ENCODE peak calls at places on chromosomes 5 and 9, in nine cellular contexts. S is mammary epithelial cell, K is PC-3, H is H1, W is MM.1S, N is keratinocyte, C is hepatocyte, F is HCT116, R is astrocyte. G is an unnamed sample.

GRCh38 chr5:76716456-76717157 is 681 bp downstream of the F2R start:
- DNase-seq in S (no peak), K (no peak), H (no peak), W (no peak), N (no peak), C (peak), F (no peak), R (no peak), G (no peak)

GRCh38 chr9:101727621-101728524 is 10.6 kb downstream of the GRIN3A start:
- DNase-seq in S (no peak), K (peak), H (no peak), W (peak), N (no peak), C (peak), F (no peak), R (no peak), G (no peak)

GRCh38 chr5:127838661-127839060 is 135.5 kb downstream of the CCDC192 start:
- DNase-seq in S (peak), K (peak), H (no peak), W (no peak), N (no peak), C (peak), F (no peak), R (no peak), G (peak)

GRCh38 chr9:35105571-35106342 is 2.8 kb upstream of the STOML2 start:
- DNase-seq in S (no peak), K (no peak), H (no peak), W (no peak), N (no peak), C (no peak), F (no peak), R (no peak), G (no peak)

GRCh38 chr9:105834404-105834803 is 140.1 kb downstream of the TMEM38B start:
- DNase-seq in S (no peak), K (no peak), H (no peak), W (no peak), N (no peak), C (no peak), F (no peak), R (no peak), G (no peak)

GRCh38 chr5:71877511-71877910 is 158.4 kb downstream of the CARTPT start:
- DNase-seq in S (no peak), K (no peak), H (no peak), W (no peak), N (no peak), C (no peak), F (no peak), R (no peak), G (no peak)

GRCh38 chr9:5428172-5428571 is 9.6 kb downstream of the PLGRKT start:
- DNase-seq in S (no peak), K (no peak), H (no peak), W (no peak), N (no peak), C (no peak), F (no peak), R (no peak), G (no peak)

GRCh38 chr9:26723486-26723885 is 169.1 kb downstream of the CAAP1 start:
- DNase-seq in S (peak), K (peak), H (peak), W (no peak), N (no peak), C (peak), F (peak), R (no peak), G (peak)

GRCh38 chr9:70127540-70128416 is 84.1 kb downstream of the MAMDC2 start:
- DNase-seq in S (no peak), K (no peak), H (no peak), W (no peak), N (no peak), C (no peak), F (no peak), R (no peak), G (no peak)

GRCh38 chr9:2015581-2016410 is 649 bp downstream of the SMARCA2 start:
- DNase-seq in S (peak), K (peak), H (no peak), W (peak), N (no peak), C (peak), F (no peak), R (peak), G (peak)

GRCh38 chr5:39419830-39420229 is 5.0 kb downstream of the DAB2 start:
- DNase-seq in S (no peak), K (no peak), H (no peak), W (no peak), N (no peak), C (no peak), F (no peak), R (no peak), G (no peak)

GRCh38 chr5:90888511-90889324 is 330.1 kb downstream of the ADGRV1 start:
- DNase-seq in S (peak), K (peak), H (no peak), W (no peak), N (peak), C (no peak), F (no peak), R (peak), G (peak)

GRCh38 chr5:139379626-139380449 is 3.3 kb downstream of the SLC23A1 start:
- DNase-seq in S (no peak), K (no peak), H (no peak), W (no peak), N (no peak), C (no peak), F (no peak), R (no peak), G (no peak)

GRCh38 chr9:122132539-122132938 is 27.0 kb downstream of the NDUFA8 start:
- DNase-seq in S (no peak), K (no peak), H (no peak), W (no peak), N (no peak), C (no peak), F (no peak), R (no peak), G (no peak)

GRCh38 chr9:130884542-130885421 is 11.8 kb downstream of the QRFP start:
- DNase-seq in S (no peak), K (no peak), H (no peak), W (no peak), N (no peak), C (no peak), F (no peak), R (no peak), G (no peak)

GRCh38 chr5:69074664-69075521 is 18.9 kb upstream of the SLC30A5 start:
- DNase-seq in S (no peak), K (no peak), H (no peak), W (no peak), N (no peak), C (no peak), F (no peak), R (no peak), G (no peak)

GRCh38 chr9:134381671-134382505 is 55.6 kb downstream of the RXRA start:
- DNase-seq in S (no peak), K (no peak), H (no peak), W (no peak), N (no peak), C (peak), F (no peak), R (peak), G (peak)

GRCh38 chr5:129906177-129906887 is 2.1 kb downstream of the CHSY3 start:
- DNase-seq in S (peak), K (no peak), H (no peak), W (no peak), N (no peak), C (peak), F (no peak), R (peak), G (peak)

GRCh38 chr9:130036099-130036498 is 6.9 kb downstream of the FNBP1 start:
- DNase-seq in S (peak), K (peak), H (no peak), W (no peak), N (no peak), C (no peak), F (no peak), R (peak), G (peak)

GRCh38 chr9:13443380-13444271 is 164.1 kb upstream of the MPDZ start:
- DNase-seq in S (peak), K (no peak), H (no peak), W (no peak), N (no peak), C (no peak), F (no peak), R (no peak), G (peak)

GRCh38 chr5:151663617-151664322 is 22.9 kb downstream of the SPARC start:
- DNase-seq in S (no peak), K (peak), H (no peak), W (no peak), N (no peak), C (no peak), F (no peak), R (no peak), G (peak)

GRCh38 chr9:123225374-123225813 is 43.0 kb downstream of the STRBP start:
- DNase-seq in S (peak), K (peak), H (peak), W (peak), N (peak), C (peak), F (peak), R (peak), G (peak)

GRCh38 chr5:114237766-114238165 is 124.1 kb upstream of the KCNN2 start:
- DNase-seq in S (peak), K (peak), H (no peak), W (peak), N (no peak), C (no peak), F (peak), R (peak), G (peak)

GRCh38 chr5:98726258-98726657 is 47.2 kb upstream of the RGMB start:
- DNase-seq in S (no peak), K (no peak), H (no peak), W (no peak), N (no peak), C (no peak), F (no peak), R (no peak), G (peak)

GRCh38 chr5:52856564-52856963 is 68.8 kb downstream of the ITGA1 start:
- DNase-seq in S (peak), K (no peak), H (no peak), W (no peak), N (no peak), C (no peak), F (no peak), R (peak), G (no peak)

GRCh38 chr5:146756546-146756945 is 122.0 kb downstream of the PPP2R2B start:
- DNase-seq in S (no peak), K (no peak), H (no peak), W (no peak), N (no peak), C (no peak), F (no peak), R (peak), G (peak)

DNA sequence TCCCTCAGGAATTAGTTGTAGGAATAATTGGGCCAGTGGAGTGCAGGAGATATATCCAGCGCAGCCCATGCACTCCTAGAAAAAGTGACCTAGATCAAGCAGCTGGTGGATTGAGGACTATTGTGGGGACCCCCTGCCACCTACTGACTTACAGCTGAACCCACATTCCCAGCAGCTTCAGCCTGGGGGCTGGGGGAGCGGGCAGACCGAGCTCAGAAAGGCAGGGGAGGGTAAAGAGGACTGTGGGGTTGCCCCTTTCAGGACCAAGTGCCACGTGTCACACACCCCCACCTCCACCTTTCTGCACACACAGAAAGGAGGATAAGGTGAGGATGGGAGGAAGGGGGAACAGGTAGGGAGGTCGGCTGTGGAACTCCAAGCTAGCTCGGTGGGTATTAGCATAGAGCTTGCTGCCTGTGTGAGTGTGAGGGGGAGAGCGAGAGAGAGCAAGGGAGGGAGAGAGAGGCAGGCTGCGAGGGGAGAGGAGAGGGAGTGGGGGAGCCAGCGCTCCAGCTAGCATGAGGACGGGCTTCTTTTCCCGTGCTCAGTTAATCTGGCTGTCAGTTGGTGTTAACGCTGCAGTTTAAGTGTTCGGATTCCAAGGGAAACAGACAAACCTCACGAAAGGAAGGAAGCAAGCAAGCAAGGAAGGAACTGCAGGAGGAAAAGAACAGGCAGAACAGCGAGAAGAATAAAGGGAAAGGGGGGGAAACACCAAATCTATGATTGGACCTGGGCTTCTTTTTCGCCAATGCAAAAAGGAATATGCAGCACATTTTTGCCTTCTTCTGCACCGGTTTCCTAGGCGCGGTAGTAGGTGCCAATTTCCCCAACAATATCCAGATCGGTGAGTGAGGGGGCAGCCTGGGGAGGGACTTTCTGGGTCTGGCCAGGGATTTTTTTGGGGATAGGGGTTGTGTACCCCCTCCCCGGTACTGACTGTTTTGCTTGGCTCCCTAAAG is at the start of gene GRIA1:
- DNase-seq in S (no peak), K (no peak), H (peak), W (no peak), N (no peak), C (peak), F (no peak), R (peak), G (peak)
- H3K4me3 ChIP-seq in S (no peak), K (peak), H (peak), W (no peak), N (no peak), C (no peak), F (no peak), R (peak), G (peak)

DNA sequence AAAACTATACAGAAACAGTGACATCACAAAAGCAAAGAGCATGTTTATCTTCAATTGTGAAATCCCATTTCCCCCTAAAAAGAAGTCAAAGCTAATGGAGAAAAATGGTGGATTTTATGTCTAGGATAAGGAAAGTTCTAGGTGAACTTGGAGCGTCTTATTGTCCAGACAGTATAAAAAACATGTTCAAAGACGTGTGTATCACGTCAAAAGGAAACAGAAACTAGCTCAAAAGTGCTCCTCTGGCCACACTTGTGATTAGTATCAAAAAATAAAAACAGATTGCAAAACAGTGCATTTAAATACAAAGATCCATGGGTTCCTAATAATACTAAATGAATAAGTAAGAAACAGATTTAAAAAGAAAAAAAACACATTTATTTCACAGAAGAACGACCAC is 568.9 kb downstream of the ANXA1 start:
- DNase-seq in S (no peak), K (no peak), H (no peak), W (peak), N (no peak), C (no peak), F (no peak), R (no peak), G (no peak)
- TF ChIP-seq EZH2 in S (no peak), K (no peak), H (no peak), W (no peak), N (no peak), C (no peak), F (no peak), R (no peak), G (no peak)

GRCh38 chr5:134539732-134540131 is 14.3 kb downstream of the JADE2 start:
- DNase-seq in S (no peak), K (no peak), H (peak), W (no peak), N (no peak), C (no peak), F (no peak), R (no peak), G (no peak)

GRCh38 chr5:134543820-134544692 is 18.6 kb downstream of the JADE2 start:
- DNase-seq in S (no peak), K (no peak), H (no peak), W (no peak), N (no peak), C (no peak), F (no peak), R (no peak), G (no peak)

GRCh38 chr5:134538296-134538695 is 12.8 kb downstream of the JADE2 start:
- DNase-seq in S (no peak), K (no peak), H (no peak), W (no peak), N (no peak), C (no peak), F (no peak), R (no peak), G (no peak)

GRCh38 chr5:134541736-134542376 is 16.4 kb downstream of the JADE2 start:
- DNase-seq in S (no peak), K (peak), H (no peak), W (no peak), N (no peak), C (peak), F (no peak), R (no peak), G (no peak)

GRCh38 chr5:134540747-134541733 is 15.6 kb downstream of the JADE2 start:
- DNase-seq in S (no peak), K (no peak), H (no peak), W (no peak), N (no peak), C (no peak), F (no peak), R (no peak), G (no peak)
- H3K4me3 ChIP-seq in S (no peak), K (no peak), H (no peak), W (no peak), N (no peak), C (no peak), F (no peak), R (no peak), G (no peak)

GRCh38 chr9:4297795-4298254 is 2.0 kb downstream of the GLIS3 start:
- DNase-seq in S (peak), K (peak), H (no peak), W (peak), N (no peak), C (peak), F (no peak), R (peak), G (peak)

GRCh38 chr9:4298255-4299005 is 1.4 kb downstream of the GLIS3 start:
- DNase-seq in S (peak), K (peak), H (no peak), W (peak), N (no peak), C (peak), F (no peak), R (no peak), G (no peak)

GRCh38 chr9:4297151-4297794 is 2.6 kb downstream of the GLIS3 start:
- DNase-seq in S (peak), K (peak), H (no peak), W (peak), N (no peak), C (peak), F (peak), R (peak), G (peak)

GRCh38 chr9:4301302-4301701 is 1.4 kb upstream of the GLIS3 start:
- DNase-seq in S (peak), K (peak), H (no peak), W (no peak), N (no peak), C (no peak), F (no peak), R (peak), G (peak)

DNA sequence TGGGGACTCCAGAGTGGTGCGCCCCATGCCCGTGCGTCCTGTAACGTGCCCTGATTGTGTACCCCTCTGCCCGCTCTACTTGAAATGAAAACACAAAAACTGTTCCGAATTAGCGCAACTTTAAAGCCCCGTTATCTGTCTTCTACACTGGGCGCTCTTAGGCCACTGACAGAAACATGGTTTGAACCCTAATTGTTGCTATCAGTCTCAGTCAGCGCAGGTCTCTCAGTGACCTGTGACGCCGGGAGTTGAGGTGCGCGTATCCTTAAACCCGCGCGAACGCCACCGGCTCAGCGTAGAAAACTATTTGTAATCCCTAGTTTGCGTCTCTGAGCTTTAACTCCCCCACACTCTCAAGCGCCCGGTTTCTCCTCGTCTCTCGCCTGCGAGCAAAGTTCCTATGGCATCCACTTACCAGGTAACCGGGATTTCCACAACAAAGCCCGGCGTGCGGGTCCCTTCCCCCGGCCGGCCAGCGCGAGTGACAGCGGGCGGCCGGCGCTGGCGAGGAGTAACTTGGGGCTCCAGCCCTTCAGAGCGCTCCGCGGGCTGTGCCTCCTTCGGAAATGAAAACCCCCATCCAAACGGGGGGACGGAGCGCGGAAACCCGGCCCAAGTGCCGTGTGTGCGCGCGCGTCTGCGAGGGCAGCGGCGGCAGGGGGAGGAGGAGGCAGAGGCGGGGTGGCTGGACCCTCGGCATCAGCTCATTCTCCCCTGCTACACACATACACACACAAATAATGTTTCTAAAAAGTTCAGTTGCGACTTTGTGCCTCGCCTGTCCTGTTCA is 667 bp downstream of the GLIS3 start:
- DNase-seq in S (peak), K (peak), H (no peak), W (peak), N (no peak), C (peak), F (no peak), R (peak), G (peak)
- TF ChIP-seq EZH2 in S (no peak), K (no peak), H (peak), W (no peak), N (no peak), C (no peak), F (no peak), R (no peak), G (no peak)

DNA sequence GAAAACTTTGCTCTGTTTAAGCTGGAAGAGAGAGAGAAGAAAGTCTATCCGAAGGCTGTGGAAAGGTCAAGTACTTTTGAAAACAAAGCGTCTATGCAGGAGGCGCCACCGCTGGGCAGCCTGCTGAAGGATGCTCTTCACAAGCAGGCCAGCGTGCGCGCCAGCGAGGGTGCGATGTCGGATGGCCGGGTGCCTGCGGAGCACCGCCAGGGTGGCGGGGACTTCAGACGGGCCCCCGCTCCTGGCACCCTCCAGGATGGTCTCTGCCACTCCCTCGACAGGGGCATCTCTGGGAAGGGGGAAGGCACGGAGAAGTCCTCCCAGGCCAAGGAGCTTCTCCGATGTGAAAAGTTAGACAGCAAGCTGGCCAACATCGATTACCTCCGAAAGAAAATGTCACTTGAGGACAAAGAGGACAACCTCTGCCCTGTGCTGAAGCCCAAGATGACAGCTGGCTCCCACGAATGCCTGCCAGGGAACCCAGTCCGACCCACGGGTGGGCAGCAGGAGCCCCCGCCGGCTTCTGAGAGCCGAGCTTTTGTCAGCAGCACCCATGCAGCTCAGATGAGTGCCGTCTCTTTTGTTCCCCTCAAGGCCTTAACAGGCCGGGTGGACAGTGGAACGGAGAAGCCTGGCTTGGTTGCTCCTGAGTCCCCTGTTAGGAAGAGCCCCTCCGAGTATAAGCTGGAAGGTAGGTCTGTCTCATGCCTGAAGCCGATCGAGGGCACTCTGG is 32.6 kb downstream of the CD180 start:
- DNase-seq in S (no peak), K (no peak), H (no peak), W (no peak), N (no peak), C (no peak), F (no peak), R (no peak), G (no peak)
- H3K4me3 ChIP-seq in S (no peak), K (no peak), H (no peak), W (no peak), N (no peak), C (no peak), F (no peak), R (no peak), G (no peak)

GRCh38 chr5:93604119-93604963 is 21.3 kb downstream of the NR2F1 start:
- DNase-seq in S (no peak), K (no peak), H (no peak), W (no peak), N (no peak), C (no peak), F (no peak), R (peak), G (peak)
- TF ChIP-seq EZH2 in S (no peak), K (no peak), H (peak), W (no peak), N (no peak), C (peak), F (no peak), R (no peak), G (no peak)

G was measured in fibroblast of lung.